ENCODE peak calls at places on chromosome 9, in four cellular contexts. One of them, this sample, is unnamed.

GRCh38 chr9:70080481-70081119 is 37.0 kb downstream of the MAMDC2 start:
- DNase-seq in CD4-positive, alpha-beta memory T cell: no peak
- DNase-seq in body of pancreas: peak
- DNase-seq in psoas muscle: no peak
- DNase-seq in this sample: no peak

GRCh38 chr9:77960356-77961153 is 71.1 kb downstream of the GNAQ start:
- DNase-seq in CD4-positive, alpha-beta memory T cell: no peak
- DNase-seq in body of pancreas: no peak
- DNase-seq in psoas muscle: no peak
- DNase-seq in this sample: no peak

GRCh38 chr9:102434545-102434944 is 560.6 kb upstream of the CYLC2 start:
- DNase-seq in CD4-positive, alpha-beta memory T cell: no peak
- DNase-seq in body of pancreas: no peak
- DNase-seq in psoas muscle: no peak
- DNase-seq in this sample: no peak

GRCh38 chr9:115469826-115470225 is 351.9 kb upstream of the TNC start:
- DNase-seq in CD4-positive, alpha-beta memory T cell: no peak
- DNase-seq in body of pancreas: no peak
- DNase-seq in psoas muscle: no peak
- DNase-seq in this sample: no peak

GRCh38 chr9:123127512-123128075 is 94.1 kb downstream of the GPR21 start:
- DNase-seq in CD4-positive, alpha-beta memory T cell: no peak
- DNase-seq in body of pancreas: no peak
- DNase-seq in psoas muscle: no peak
- DNase-seq in this sample: no peak

GRCh38 chr9:98326402-98327248 is 71.2 kb upstream of the TBC1D2 start:
- DNase-seq in CD4-positive, alpha-beta memory T cell: no peak
- DNase-seq in body of pancreas: no peak
- DNase-seq in psoas muscle: no peak
- DNase-seq in this sample: no peak

GRCh38 chr9:81562221-81563019 is 126.9 kb downstream of the TLE1 start:
- DNase-seq in CD4-positive, alpha-beta memory T cell: no peak
- DNase-seq in body of pancreas: peak
- DNase-seq in psoas muscle: peak
- DNase-seq in this sample: peak

GRCh38 chr9:31185831-31186230 is 1198.6 kb upstream of the ACO1 start:
- DNase-seq in CD4-positive, alpha-beta memory T cell: no peak
- DNase-seq in body of pancreas: no peak
- DNase-seq in psoas muscle: no peak
- DNase-seq in this sample: no peak

GRCh38 chr9:98162638-98163037 is 29.8 kb downstream of the CORO2A start:
- DNase-seq in CD4-positive, alpha-beta memory T cell: no peak
- DNase-seq in body of pancreas: no peak
- DNase-seq in psoas muscle: no peak
- DNase-seq in this sample: no peak

GRCh38 chr9:75185585-75186170 is 97.4 kb downstream of the OSTF1 start:
- DNase-seq in CD4-positive, alpha-beta memory T cell: peak
- DNase-seq in body of pancreas: peak
- DNase-seq in psoas muscle: no peak
- DNase-seq in this sample: no peak

GRCh38 chr9:14316574-14317304 is 2.8 kb upstream of the NFIB start:
- DNase-seq in CD4-positive, alpha-beta memory T cell: no peak
- DNase-seq in body of pancreas: no peak
- DNase-seq in psoas muscle: peak
- DNase-seq in this sample: no peak

GRCh38 chr9:33868430-33869000 is 51.6 kb downstream of the UBE2R2 start:
- DNase-seq in CD4-positive, alpha-beta memory T cell: no peak
- DNase-seq in body of pancreas: no peak
- DNase-seq in psoas muscle: no peak
- DNase-seq in this sample: no peak

GRCh38 chr9:129184743-129185142 is 6.7 kb upstream of the IER5L start:
- DNase-seq in CD4-positive, alpha-beta memory T cell: no peak
- DNase-seq in body of pancreas: no peak
- DNase-seq in psoas muscle: no peak
- DNase-seq in this sample: no peak

GRCh38 chr9:34252016-34252415 is 73.2 kb downstream of the UBAP1 start:
- DNase-seq in CD4-positive, alpha-beta memory T cell: no peak
- DNase-seq in body of pancreas: no peak
- DNase-seq in psoas muscle: no peak
- DNase-seq in this sample: no peak

GRCh38 chr9:121339437-121339836 is 30.6 kb downstream of the STOM start:
- DNase-seq in CD4-positive, alpha-beta memory T cell: no peak
- DNase-seq in body of pancreas: no peak
- DNase-seq in psoas muscle: no peak
- DNase-seq in this sample: no peak

GRCh38 chr9:81479573-81479972 is 209.8 kb downstream of the TLE1 start:
- DNase-seq in CD4-positive, alpha-beta memory T cell: no peak
- DNase-seq in body of pancreas: no peak
- DNase-seq in psoas muscle: no peak
- DNase-seq in this sample: no peak

GRCh38 chr9:118059520-118060278 is 355.5 kb downstream of the TLR4 start:
- DNase-seq in CD4-positive, alpha-beta memory T cell: no peak
- DNase-seq in body of pancreas: no peak
- DNase-seq in psoas muscle: no peak
- DNase-seq in this sample: no peak

GRCh38 chr9:77897292-77897691 is 134.3 kb downstream of the GNAQ start:
- DNase-seq in CD4-positive, alpha-beta memory T cell: no peak
- DNase-seq in body of pancreas: no peak
- DNase-seq in psoas muscle: no peak
- DNase-seq in this sample: no peak

GRCh38 chr9:123044556-123044955 is 11.1 kb downstream of the GPR21 start:
- DNase-seq in CD4-positive, alpha-beta memory T cell: no peak
- DNase-seq in body of pancreas: no peak
- DNase-seq in psoas muscle: no peak
- DNase-seq in this sample: no peak

GRCh38 chr9:133369419-133369818 is 6.4 kb downstream of the SURF4 start:
- DNase-seq in CD4-positive, alpha-beta memory T cell: no peak
- DNase-seq in body of pancreas: no peak
- DNase-seq in psoas muscle: no peak
- DNase-seq in this sample: no peak

GRCh38 chr9:72326643-72327042 is 38.4 kb downstream of the ZFAND5 start:
- DNase-seq in CD4-positive, alpha-beta memory T cell: no peak
- DNase-seq in body of pancreas: no peak
- DNase-seq in psoas muscle: no peak
- DNase-seq in this sample: no peak

GRCh38 chr9:136007906-136008692 is 46.9 kb upstream of the UBAC1 start:
- DNase-seq in CD4-positive, alpha-beta memory T cell: no peak
- DNase-seq in body of pancreas: no peak
- DNase-seq in psoas muscle: no peak
- DNase-seq in this sample: no peak

GRCh38 chr9:98811051-98811650 is 3.7 kb downstream of the GALNT12 start:
- DNase-seq in CD4-positive, alpha-beta memory T cell: no peak
- DNase-seq in body of pancreas: no peak
- DNase-seq in psoas muscle: no peak
- DNase-seq in this sample: no peak

GRCh38 chr9:14813336-14814020 is 90.9 kb upstream of the CER1 start:
- DNase-seq in CD4-positive, alpha-beta memory T cell: no peak
- DNase-seq in body of pancreas: no peak
- DNase-seq in psoas muscle: no peak
- DNase-seq in this sample: no peak

GRCh38 chr9:124257865-124258764 is at the start of gene NEK6:
- DNase-seq in CD4-positive, alpha-beta memory T cell: peak
- DNase-seq in body of pancreas: peak
- DNase-seq in psoas muscle: peak
- DNase-seq in this sample: no peak

GRCh38 chr9:25936031-25936430 is 257.8 kb upstream of the TUSC1 start:
- DNase-seq in CD4-positive, alpha-beta memory T cell: no peak
- DNase-seq in body of pancreas: no peak
- DNase-seq in psoas muscle: no peak
- DNase-seq in this sample: no peak

GRCh38 chr9:127421057-127421456 is 3.1 kb upstream of the ZNF79 start:
- DNase-seq in CD4-positive, alpha-beta memory T cell: no peak
- DNase-seq in body of pancreas: no peak
- DNase-seq in psoas muscle: no peak
- DNase-seq in this sample: no peak

GRCh38 chr9:129776566-129776937 is 23.7 kb upstream of the PTGES start:
- DNase-seq in CD4-positive, alpha-beta memory T cell: no peak
- DNase-seq in body of pancreas: no peak
- DNase-seq in psoas muscle: peak
- DNase-seq in this sample: no peak

GRCh38 chr9:37999501-38000189 is 69.4 kb downstream of the SHB start:
- DNase-seq in CD4-positive, alpha-beta memory T cell: no peak
- DNase-seq in body of pancreas: no peak
- DNase-seq in psoas muscle: no peak
- DNase-seq in this sample: no peak

GRCh38 chr9:124040935-124041816 is 29.6 kb downstream of the LHX2 start:
- DNase-seq in CD4-positive, alpha-beta memory T cell: peak
- DNase-seq in body of pancreas: peak
- DNase-seq in psoas muscle: peak
- DNase-seq in this sample: peak

GRCh38 chr9:85223506-85224108 is 518.1 kb downstream of the AGTPBP1 start:
- DNase-seq in CD4-positive, alpha-beta memory T cell: no peak
- DNase-seq in body of pancreas: no peak
- DNase-seq in psoas muscle: no peak
- DNase-seq in this sample: no peak

GRCh38 chr9:35910613-35911488 is 1.6 kb downstream of the SPAAR start:
- DNase-seq in CD4-positive, alpha-beta memory T cell: peak
- DNase-seq in body of pancreas: no peak
- DNase-seq in psoas muscle: peak
- DNase-seq in this sample: no peak
- H3K27ac ChIP-seq in CD4-positive, alpha-beta memory T cell: peak
- H3K27ac ChIP-seq in body of pancreas: no peak
- H3K27ac ChIP-seq in psoas muscle: peak
- H3K27ac ChIP-seq in this sample: peak

DNA sequence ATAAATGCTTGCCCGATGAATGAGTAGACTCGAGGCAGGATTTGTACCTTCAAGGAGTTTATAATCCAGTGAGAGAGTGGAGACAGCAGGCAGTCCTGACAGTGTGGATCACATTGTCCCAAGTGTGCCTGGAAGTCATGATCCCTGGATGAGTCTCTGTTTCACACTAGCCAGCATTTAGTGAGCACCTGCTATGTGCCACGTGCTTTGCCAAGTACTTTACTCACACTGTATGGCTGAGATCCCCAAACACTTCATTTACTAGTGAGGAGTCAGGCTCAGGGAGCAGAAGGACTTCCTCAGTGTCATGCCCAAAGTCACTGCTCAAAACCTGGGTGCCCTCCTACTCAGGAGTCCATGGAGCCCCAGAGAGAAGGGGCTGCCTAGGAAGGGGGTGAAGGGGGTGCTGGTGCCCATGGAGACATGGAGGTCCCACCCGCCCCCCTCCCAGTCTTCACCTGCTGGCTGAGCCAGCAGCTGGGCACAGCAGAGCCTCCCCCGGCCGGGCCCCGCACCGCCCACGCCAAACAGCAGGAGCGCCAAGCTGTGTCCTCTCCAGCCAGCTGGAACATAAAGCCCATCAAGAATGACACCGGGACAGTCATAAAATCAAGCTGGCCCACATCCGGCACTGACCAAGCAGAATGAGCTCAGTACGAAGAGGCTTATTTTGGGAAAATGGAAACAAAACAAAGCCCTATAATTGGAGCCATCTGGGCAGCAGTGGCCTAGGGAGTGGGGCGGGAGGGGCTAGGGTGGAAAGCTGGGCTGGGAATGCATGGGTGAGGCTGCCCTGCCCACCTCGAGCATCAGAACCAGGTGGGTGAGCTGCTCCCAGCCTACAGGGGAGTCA is 10.6 kb downstream of the LAMC3 start:
- DNase-seq in CD4-positive, alpha-beta memory T cell: no peak
- DNase-seq in body of pancreas: no peak
- DNase-seq in psoas muscle: peak
- DNase-seq in this sample: peak
- H3K27ac ChIP-seq in CD4-positive, alpha-beta memory T cell: no peak
- H3K27ac ChIP-seq in body of pancreas: no peak
- H3K27ac ChIP-seq in psoas muscle: no peak
- H3K27ac ChIP-seq in this sample: no peak

DNA sequence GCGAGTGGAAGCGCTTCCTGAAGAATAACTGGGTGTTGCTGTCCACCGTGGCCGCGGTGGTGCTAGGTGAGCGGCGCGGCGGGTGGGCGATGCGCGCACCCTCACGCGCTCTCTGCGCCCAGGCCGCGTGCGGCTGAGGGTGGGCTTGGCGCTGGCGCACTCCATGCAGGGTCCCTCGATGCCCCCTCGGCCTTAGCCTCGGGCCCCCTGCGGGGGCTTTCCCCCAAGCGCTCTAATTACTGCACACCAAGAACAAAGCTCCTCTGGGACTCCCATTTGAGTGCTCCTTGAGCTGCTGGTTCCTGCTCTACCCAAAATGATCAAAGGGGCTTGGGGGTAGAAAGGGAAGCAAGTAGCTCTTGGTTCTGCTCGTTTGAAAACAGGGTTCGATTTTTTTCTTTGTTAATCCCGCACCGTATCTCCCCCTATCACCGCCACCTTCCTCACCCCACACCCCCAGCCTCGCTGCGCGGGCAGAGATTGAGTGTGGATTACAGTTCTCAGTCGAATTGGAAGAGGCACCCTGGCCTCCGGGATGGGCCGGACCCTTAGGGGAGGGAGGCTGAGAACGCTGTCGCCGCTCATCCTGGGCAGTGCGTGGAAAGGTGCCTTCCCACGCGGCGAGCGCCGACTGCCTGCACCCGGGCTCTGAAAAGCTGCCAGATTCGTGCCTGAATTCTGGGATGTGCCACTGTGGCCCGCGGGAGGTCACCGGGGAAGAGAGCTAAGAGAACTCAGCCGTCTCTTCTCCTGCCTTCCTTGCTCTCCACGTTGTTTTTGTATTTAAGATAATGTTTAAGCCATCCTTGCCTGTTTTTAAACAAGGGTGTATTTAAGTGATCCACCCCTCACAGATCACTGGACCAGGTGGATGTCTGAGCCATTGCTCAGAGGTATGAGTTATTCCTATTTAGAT is 695 bp downstream of the SLC1A1 start:
- DNase-seq in CD4-positive, alpha-beta memory T cell: no peak
- DNase-seq in body of pancreas: peak
- DNase-seq in psoas muscle: no peak
- DNase-seq in this sample: no peak
- H3K27ac ChIP-seq in CD4-positive, alpha-beta memory T cell: no peak
- H3K27ac ChIP-seq in body of pancreas: no peak
- H3K27ac ChIP-seq in psoas muscle: no peak
- H3K27ac ChIP-seq in this sample: peak

DNA sequence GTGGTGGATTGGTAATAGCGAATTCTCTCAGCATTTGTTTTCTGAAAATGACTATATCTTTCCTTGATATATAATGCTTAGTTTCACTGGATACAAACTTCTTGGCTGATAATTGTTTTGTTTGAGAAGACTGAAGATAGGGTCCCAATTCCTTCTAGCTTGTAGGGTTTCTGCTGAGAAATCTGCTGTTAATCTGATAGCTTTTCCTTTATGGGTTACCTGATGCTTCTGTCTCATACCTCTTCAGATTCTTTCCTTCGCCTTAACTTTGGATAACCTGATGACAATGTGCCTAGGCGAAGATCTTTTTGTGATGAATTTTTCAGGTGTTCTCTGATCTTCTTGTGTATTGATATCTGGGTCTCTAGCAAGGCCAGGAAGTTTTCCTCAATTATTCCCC is 94.7 kb upstream of the ACO1 start:
- DNase-seq in CD4-positive, alpha-beta memory T cell: no peak
- DNase-seq in body of pancreas: no peak
- DNase-seq in psoas muscle: no peak
- DNase-seq in this sample: no peak
- H3K27ac ChIP-seq in CD4-positive, alpha-beta memory T cell: no peak
- H3K27ac ChIP-seq in body of pancreas: no peak
- H3K27ac ChIP-seq in psoas muscle: no peak
- H3K27ac ChIP-seq in this sample: no peak